ENCODE peak calls at places on chromosomes 12 and 14, in four cellular contexts. Z is WERI-Rb-1, V is pancreas, W is cardiac fibroblast. E is an unnamed sample.

GRCh38 chr12:31756977-31757420 is 28.2 kb upstream of the AMN1 start:
- DNase-seq in Z (no peak), V (no peak), W (peak), E (no peak)

GRCh38 chr12:128531153-128531552 is 264.2 kb downstream of the TMEM132C start:
- DNase-seq in Z (peak), V (no peak), W (no peak), E (no peak)

GRCh38 chr12:83147341-83147740 is 460.6 kb downstream of the TMTC2 start:
- DNase-seq in Z (no peak), V (no peak), W (no peak), E (no peak)

GRCh38 chr14:25400607-25401206 is 350.8 kb upstream of the STXBP6 start:
- DNase-seq in Z (peak), V (no peak), W (peak), E (no peak)

GRCh38 chr12:66375560-66375959 is 73.3 kb downstream of the HELB start:
- DNase-seq in Z (no peak), V (no peak), W (no peak), E (no peak)

GRCh38 chr12:51751657-51752056 is 96.9 kb downstream of the FIGNL2 start:
- DNase-seq in Z (no peak), V (peak), W (no peak), E (no peak)

GRCh38 chr12:47085815-47086252 is 6.1 kb upstream of the AMIGO2 start:
- DNase-seq in Z (no peak), V (no peak), W (peak), E (no peak)

GRCh38 chr12:92438641-92439396 is 264.0 kb upstream of the PLEKHG7 start:
- DNase-seq in Z (no peak), V (no peak), W (peak), E (no peak)

GRCh38 chr14:41609704-41610183 is 3.1 kb downstream of the LRFN5 start:
- DNase-seq in Z (peak), V (no peak), W (peak), E (peak)

GRCh38 chr12:80068173-80068572 is 31.2 kb upstream of the OTOGL start:
- DNase-seq in Z (peak), V (no peak), W (no peak), E (no peak)

GRCh38 chr12:85920324-85920947 is 46.3 kb downstream of the NTS start:
- DNase-seq in Z (no peak), V (no peak), W (peak), E (no peak)

GRCh38 chr14:73477618-73478266 is 13.0 kb upstream of the RIOX1 start:
- DNase-seq in Z (no peak), V (peak), W (peak), E (no peak)

GRCh38 chr12:7868391-7868790 is 4.3 kb downstream of the SLC2A14 start:
- DNase-seq in Z (no peak), V (no peak), W (peak), E (no peak)

GRCh38 chr12:21541773-21542172 is 15.7 kb downstream of the SPX start:
- DNase-seq in Z (no peak), V (no peak), W (no peak), E (no peak)

GRCh38 chr12:109777544-109777943 is 55.7 kb downstream of the TRPV4 start:
- DNase-seq in Z (peak), V (no peak), W (peak), E (peak)

GRCh38 chr12:119308743-119309456 is 25.6 kb upstream of the CCDC60 start:
- DNase-seq in Z (no peak), V (no peak), W (no peak), E (no peak)

GRCh38 chr12:52380271-52380694 is 5.2 kb downstream of the KRT84 start:
- DNase-seq in Z (peak), V (no peak), W (peak), E (no peak)

GRCh38 chr14:20400589-20400964 is 12.7 kb downstream of the TEP1 start:
- DNase-seq in Z (no peak), V (no peak), W (no peak), E (no peak)

GRCh38 chr14:70821916-70822705 is 12.8 kb upstream of the MAP3K9 start:
- DNase-seq in Z (peak), V (peak), W (peak), E (peak)

GRCh38 chr12:54207539-54208267 is 18.9 kb upstream of the SMUG1 start:
- DNase-seq in Z (peak), V (peak), W (peak), E (peak)

GRCh38 chr12:24608637-24609285 is 340.1 kb downstream of the BCAT1 start:
- DNase-seq in Z (no peak), V (no peak), W (peak), E (no peak)

GRCh38 chr14:91368681-91369416 is 48.8 kb downstream of the CCDC88C start:
- DNase-seq in Z (no peak), V (no peak), W (no peak), E (no peak)

GRCh38 chr14:64971452-64971889 is 665 bp downstream of the RAB15 start:
- DNase-seq in Z (no peak), V (no peak), W (no peak), E (no peak)

GRCh38 chr14:32576088-32576795 is 247.1 kb downstream of the AKAP6 start:
- DNase-seq in Z (peak), V (no peak), W (peak), E (no peak)

GRCh38 chr12:111425655-111426054 is 19.9 kb downstream of the SH2B3 start:
- DNase-seq in Z (no peak), V (no peak), W (no peak), E (no peak)

GRCh38 chr12:120928864-120929652 is 24.9 kb upstream of the SPPL3 start:
- DNase-seq in Z (no peak), V (peak), W (no peak), E (peak)

GRCh38 chr12:14313379-14313778 is 52.1 kb upstream of the ATF7IP start:
- DNase-seq in Z (no peak), V (no peak), W (no peak), E (no peak)

GRCh38 chr14:96363751-96364336 is 518 bp downstream of the GSKIP start:
- DNase-seq in Z (peak), V (peak), W (peak), E (no peak)

GRCh38 chr14:20493634-20494033 is 11.7 kb upstream of the RNASE10 start:
- DNase-seq in Z (no peak), V (no peak), W (no peak), E (no peak)

GRCh38 chr12:46914336-46914735 is 88.5 kb upstream of the SLC38A4 start:
- DNase-seq in Z (no peak), V (no peak), W (no peak), E (no peak)

GRCh38 chr12:7017870-7018349 is 366 bp downstream of the LPCAT3 start:
- DNase-seq in Z (no peak), V (no peak), W (no peak), E (no peak)

GRCh38 chr12:59113831-59114273 is 193.5 kb upstream of the LRIG3 start:
- DNase-seq in Z (peak), V (peak), W (peak), E (peak)

GRCh38 chr12:26689281-26689841 is 143.6 kb downstream of the ITPR2 start:
- DNase-seq in Z (no peak), V (no peak), W (no peak), E (no peak)
- H3K4me3 ChIP-seq in Z (no peak), V (no peak), W (no peak), E (no peak)

DNA sequence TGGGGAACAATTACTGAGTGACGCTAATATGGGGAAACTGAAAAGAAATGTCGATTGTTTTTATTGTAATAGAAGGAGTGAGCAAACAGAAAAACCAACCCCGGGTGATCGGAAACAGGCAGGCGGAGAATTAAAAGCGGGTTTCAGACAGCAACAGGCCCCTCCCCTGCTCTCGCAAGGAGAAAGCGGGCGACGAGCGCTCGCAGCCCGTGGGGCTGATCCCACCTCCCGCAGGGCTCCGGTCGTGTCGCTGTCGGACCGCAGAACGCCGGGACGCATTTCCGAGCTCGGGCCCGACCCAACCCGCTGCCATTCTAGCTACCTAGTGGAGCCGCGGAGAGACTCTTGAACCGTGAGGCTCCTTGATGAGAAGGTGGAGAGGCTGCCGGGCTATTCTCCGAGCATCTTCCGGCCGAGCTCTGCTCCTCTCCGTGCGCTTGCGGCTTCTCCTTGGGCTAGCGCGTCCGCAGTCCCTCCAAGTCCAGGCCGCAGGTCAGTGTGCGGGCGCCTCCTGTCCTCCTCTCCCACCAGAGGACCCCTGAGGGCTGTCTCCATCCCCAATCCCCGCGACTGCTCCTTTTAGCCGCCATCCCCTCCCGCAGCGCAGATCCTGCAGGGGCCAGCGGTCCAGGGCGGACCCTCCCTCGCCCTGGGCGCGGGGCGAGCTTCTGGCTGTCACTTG is 4.1 kb upstream of the PAX9 start:
- DNase-seq in Z (no peak), V (no peak), W (no peak), E (peak)
- H3K4me3 ChIP-seq in Z (no peak), V (no peak), W (no peak), E (no peak)

DNA sequence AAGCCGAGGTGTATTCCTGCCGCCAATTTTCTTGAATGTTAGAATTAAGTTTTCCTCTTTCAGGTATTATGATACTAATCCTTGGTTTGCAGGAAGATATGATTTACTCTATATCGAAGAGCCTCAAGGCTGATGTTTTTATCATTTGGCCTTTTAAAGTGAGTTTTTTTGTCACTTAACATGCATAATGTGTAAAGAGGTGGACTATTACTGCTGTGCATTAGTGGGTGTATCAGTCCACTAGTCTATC is 11.1 kb upstream of the TMPO start:
- DNase-seq in Z (no peak), V (no peak), W (no peak), E (no peak)
- H3K4me3 ChIP-seq in Z (peak), V (peak), W (peak), E (peak)

GRCh38 chr12:124674937-124675336 is 107.5 kb upstream of the NCOR2 start:
- DNase-seq in Z (no peak), V (no peak), W (no peak), E (no peak)

GRCh38 chr12:124677552-124678356 is 110.3 kb upstream of the NCOR2 start:
- DNase-seq in Z (peak), V (no peak), W (no peak), E (peak)

GRCh38 chr12:124678421-124678893 is 111.0 kb upstream of the NCOR2 start:
- DNase-seq in Z (peak), V (no peak), W (no peak), E (peak)

GRCh38 chr12:124675881-124676688 is 108.7 kb upstream of the NCOR2 start:
- DNase-seq in Z (peak), V (no peak), W (peak), E (peak)

DNA sequence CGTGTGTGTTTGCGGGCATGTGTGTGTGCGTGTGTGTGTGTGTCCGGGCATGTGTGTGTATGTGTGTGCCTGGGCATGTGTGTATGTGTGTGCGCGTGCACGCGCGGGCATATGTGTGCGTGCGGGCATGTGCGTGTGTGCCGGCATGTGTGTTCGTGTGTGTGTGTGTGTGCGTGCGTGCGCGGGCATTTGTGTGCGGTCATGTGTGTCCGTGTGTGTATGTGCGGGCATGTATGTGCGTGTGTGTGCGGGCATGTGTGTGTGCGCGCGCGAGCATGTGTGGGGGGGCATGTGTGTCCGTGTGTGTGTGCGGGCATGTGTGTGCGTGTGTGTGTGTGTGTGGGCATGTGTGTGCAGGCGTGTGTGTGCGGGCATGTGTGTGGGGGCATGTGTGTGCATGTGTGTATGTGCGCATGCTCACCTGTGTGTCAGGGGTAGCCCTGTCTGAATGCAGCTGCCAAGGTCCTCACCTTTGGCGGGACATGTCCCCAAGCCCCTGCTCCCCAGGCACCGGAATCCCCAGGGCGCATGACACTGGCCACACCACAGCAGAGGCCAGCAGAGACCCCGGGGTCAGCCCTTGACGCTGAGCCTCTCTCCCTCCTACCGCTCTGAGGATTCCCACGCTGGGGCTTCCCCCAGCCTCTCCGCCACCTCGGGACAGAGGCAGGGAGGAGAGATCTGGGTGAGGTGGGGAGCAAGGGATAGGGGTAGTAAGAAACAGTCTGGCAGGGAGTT is 109.5 kb upstream of the NCOR2 start:
- DNase-seq in Z (no peak), V (no peak), W (no peak), E (peak)
- H3K4me3 ChIP-seq in Z (no peak), V (no peak), W (no peak), E (no peak)

GRCh38 chr12:106239951-106240335 is 7.9 kb downstream of the CKAP4 start:
- DNase-seq in Z (no peak), V (peak), W (no peak), E (no peak)

GRCh38 chr12:106239241-106239950 is 8.4 kb downstream of the CKAP4 start:
- DNase-seq in Z (no peak), V (peak), W (no peak), E (peak)

GRCh38 chr12:106235770-106236169 is 12.1 kb downstream of the CKAP4 start:
- DNase-seq in Z (no peak), V (no peak), W (no peak), E (no peak)

GRCh38 chr12:106240821-106241220 is 7.0 kb downstream of the CKAP4 start:
- DNase-seq in Z (no peak), V (peak), W (no peak), E (no peak)

DNA sequence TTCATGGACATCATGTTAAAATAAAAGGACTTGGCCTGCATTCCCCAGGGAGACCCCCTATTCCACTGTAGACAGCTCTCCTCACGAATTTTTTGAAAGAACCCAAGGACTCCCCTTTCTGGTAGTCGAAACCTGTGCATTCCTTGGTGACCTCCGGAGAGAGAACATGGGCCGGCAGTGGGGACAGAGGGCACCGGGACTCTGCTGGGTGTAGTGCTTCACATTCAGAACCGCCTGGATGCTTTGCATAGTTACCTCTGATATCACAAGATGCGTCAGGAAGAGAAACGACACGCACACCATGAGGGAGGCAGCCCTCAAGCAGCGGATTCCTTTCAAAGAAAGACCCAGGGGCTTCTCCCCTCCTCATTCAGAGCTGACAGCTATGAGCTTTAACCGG is 9.7 kb downstream of the CKAP4 start:
- DNase-seq in Z (no peak), V (peak), W (no peak), E (no peak)
- H3K4me3 ChIP-seq in Z (no peak), V (no peak), W (no peak), E (no peak)